ENCODE peak calls at places on chromosomes 2 and 18, in seven cellular contexts. K is lower lobe of right lung; D is H7; B is mucosa of descending colon; E is heart right ventricle; H is naive thymus-derived CD4-positive, alpha-beta T cell; W is body of pancreas. P is an unnamed sample.
A peak's percentile ranks its signal among the peaks of the same experiment; 100 is the strongest.

GRCh38 chr2:64610456-64610855 is 43.3 kb downstream of the SERTAD2 start:
- DNase-seq in D (no peak), B (no peak), W (no peak), H (no peak), E (no peak), K (no peak), P (no peak)

GRCh38 chr2:199085201-199085750 is 372.5 kb downstream of the SATB2 start:
- DNase-seq in E (no peak), W (no peak), B (no peak), H (no peak), K (no peak), D (no peak), P (no peak)

GRCh38 chr18:8480506-8481328 is 128.5 kb upstream of the RAB12 start:
- DNase-seq in E (no peak), B (no peak), W (peak; percentile 52), K (no peak), H (no peak), D (peak; percentile 68), P (no peak)

GRCh38 chr2:1685957-1686783 is 58.1 kb downstream of the PXDN start:
- DNase-seq in E (no peak), K (peak; percentile 34), D (peak; percentile 82), B (no peak), W (no peak), H (no peak), P (no peak)

GRCh38 chr2:174540893-174541292 is 54.1 kb upstream of the GPR155 start:
- DNase-seq in H (no peak), W (no peak), E (no peak), K (no peak), B (no peak), D (no peak), P (no peak)

GRCh38 chr2:74131901-74132300 is 15.8 kb downstream of the BOLA3 start:
- DNase-seq in K (no peak), E (no peak), B (no peak), D (no peak), H (no peak), W (no peak), P (no peak)

GRCh38 chr2:157345647-157346389 is 20.2 kb upstream of the ERMN start:
- DNase-seq in D (peak; percentile 5), E (no peak), B (no peak), H (no peak), K (no peak), W (no peak), P (no peak)

GRCh38 chr2:168404764-168405163 is 51.3 kb upstream of the CERS6 start:
- DNase-seq in D (no peak), H (no peak), B (no peak), E (no peak), W (peak; percentile 47), K (no peak), P (no peak)

GRCh38 chr2:81093031-81093430 is 788.5 kb upstream of the LRRTM1 start:
- DNase-seq in D (no peak), W (no peak), K (no peak), E (no peak), H (no peak), B (no peak), P (no peak)

GRCh38 chr18:24246143-24246542 is 107.3 kb downstream of the CABYR start:
- DNase-seq in K (no peak), H (no peak), B (no peak), E (no peak), D (no peak), W (no peak), P (no peak)

GRCh38 chr2:174263989-174264388 is 15.7 kb upstream of the OLA1 start:
- DNase-seq in E (no peak), H (no peak), K (no peak), B (no peak), W (no peak), D (no peak), P (no peak)

GRCh38 chr2:226362991-226363390 is 436.6 kb downstream of the IRS1 start:
- DNase-seq in W (no peak), H (no peak), B (no peak), D (no peak), E (no peak), K (no peak), P (no peak)

GRCh38 chr2:43270930-43271615 is 44.7 kb upstream of the ZFP36L2 start:
- DNase-seq in W (peak; percentile 26), B (no peak), E (no peak), K (no peak), D (no peak), H (no peak), P (no peak)

GRCh38 chr2:105522645-105523044 is 123.8 kb upstream of the FHL2 start:
- DNase-seq in K (no peak), D (no peak), E (no peak), B (no peak), H (no peak), W (no peak), P (no peak)

DNA sequence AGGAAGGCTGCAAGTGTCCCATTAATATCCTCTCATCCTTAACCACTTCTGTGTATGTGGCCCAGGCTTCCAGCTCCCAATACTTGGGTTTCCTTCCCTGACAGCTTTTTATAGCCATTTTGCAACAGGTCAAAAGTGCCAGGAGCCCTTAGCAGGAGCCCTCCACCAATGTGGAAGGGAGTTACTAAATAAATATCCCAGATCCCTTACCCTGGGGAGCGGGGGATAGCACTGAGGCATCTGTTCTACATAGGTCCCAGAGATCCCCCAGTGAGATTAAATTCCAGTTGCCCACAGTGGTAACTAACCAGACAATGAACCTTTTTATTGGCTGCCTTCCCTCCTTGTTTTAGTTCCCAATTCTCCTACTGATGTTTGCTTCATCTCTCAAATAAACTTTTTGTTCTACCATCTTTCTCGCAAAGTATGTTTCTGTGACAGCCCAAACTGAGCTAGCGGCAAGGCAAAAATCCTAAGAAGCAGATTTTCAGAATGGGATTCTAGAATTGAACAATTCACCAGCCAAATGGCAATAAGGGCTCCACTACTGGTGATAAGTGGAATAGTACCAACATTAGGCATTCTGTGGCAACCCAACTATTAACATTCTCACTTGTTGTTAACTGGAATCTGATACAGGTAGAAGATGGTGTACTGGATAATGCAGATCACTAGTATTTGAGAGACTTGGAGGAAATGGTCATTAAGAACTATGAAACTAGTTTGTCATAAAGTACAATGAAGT is 83.9 kb upstream of the MAPRE2 start:
- DNase-seq in H (no peak), D (no peak), E (no peak), W (no peak), B (no peak), K (no peak), P (no peak)
- H3K36me3 ChIP-seq in H (no peaks in the 10 kb centered on the region), D (no peaks in the 10 kb centered on the region), E (no peaks in the 10 kb centered on the region), W (no peaks in the 10 kb centered on the region), B (no peaks in the 10 kb centered on the region), K (no peaks in the 10 kb centered on the region), P (no peaks in the 10 kb centered on the region)

GRCh38 chr2:177256695-177257094 is 7.8 kb downstream of the NFE2L2 start:
- DNase-seq in D (no peak), K (no peak), E (no peak), W (no peak), B (no peak), H (no peak), P (no peak)

GRCh38 chr2:177256026-177256425 is 8.5 kb downstream of the NFE2L2 start:
- DNase-seq in W (no peak), E (no peak), H (no peak), K (no peak), B (no peak), D (no peak), P (no peak)

GRCh38 chr2:177257471-177257870 is 7.1 kb downstream of the NFE2L2 start:
- DNase-seq in H (no peak), D (no peak), K (no peak), E (no peak), W (no peak), B (no peak), P (no peak)

GRCh38 chr2:177260398-177260797 is 4.1 kb downstream of the NFE2L2 start:
- DNase-seq in D (no peak), H (no peak), W (no peak), B (no peak), K (no peak), E (no peak), P (no peak)

GRCh38 chr2:177258059-177258458 is 6.5 kb downstream of the NFE2L2 start:
- DNase-seq in D (no peak), E (no peak), K (no peak), W (no peak), B (no peak), H (no peak), P (no peak)
- H3K36me3 ChIP-seq in D (no peaks in the 10 kb centered on the region), E (no peaks in the 10 kb centered on the region), K (no peaks in the 10 kb centered on the region), W (no peaks in the 10 kb centered on the region), B (no peaks in the 10 kb centered on the region), H (no peaks in the 10 kb centered on the region), P (no peaks in the 10 kb centered on the region)

GRCh38 chr2:101861382-101861781 is 130.4 kb upstream of the IL1R2 start:
- DNase-seq in B (no peak), K (no peak), D (no peak), H (no peak), E (no peak), W (no peak), P (no peak)
- H3K36me3 ChIP-seq in B (no peaks in the 10 kb centered on the region), K (peaks cover 91% of the 10 kb centered on the region), D (peaks cover 15% of the 10 kb centered on the region), H (peaks cover 86% of the 10 kb centered on the region), E (no peaks in the 10 kb centered on the region), W (peaks cover 12% of the 10 kb centered on the region), P (no peaks in the 10 kb centered on the region)

GRCh38 chr18:1511619-1512311 is 607.1 kb downstream of the ADCYAP1 start:
- DNase-seq in K (no peak), D (no peak), E (no peak), B (no peak), H (no peak), W (no peak), P (no peak)

GRCh38 chr18:1505856-1506255 is 601.2 kb downstream of the ADCYAP1 start:
- DNase-seq in B (no peak), D (peak; percentile 16), E (no peak), W (no peak), H (no peak), K (no peak), P (no peak)

GRCh38 chr18:1513519-1513918 is 608.8 kb downstream of the ADCYAP1 start:
- DNase-seq in E (no peak), D (no peak), W (no peak), H (no peak), B (no peak), K (no peak), P (no peak)

DNA sequence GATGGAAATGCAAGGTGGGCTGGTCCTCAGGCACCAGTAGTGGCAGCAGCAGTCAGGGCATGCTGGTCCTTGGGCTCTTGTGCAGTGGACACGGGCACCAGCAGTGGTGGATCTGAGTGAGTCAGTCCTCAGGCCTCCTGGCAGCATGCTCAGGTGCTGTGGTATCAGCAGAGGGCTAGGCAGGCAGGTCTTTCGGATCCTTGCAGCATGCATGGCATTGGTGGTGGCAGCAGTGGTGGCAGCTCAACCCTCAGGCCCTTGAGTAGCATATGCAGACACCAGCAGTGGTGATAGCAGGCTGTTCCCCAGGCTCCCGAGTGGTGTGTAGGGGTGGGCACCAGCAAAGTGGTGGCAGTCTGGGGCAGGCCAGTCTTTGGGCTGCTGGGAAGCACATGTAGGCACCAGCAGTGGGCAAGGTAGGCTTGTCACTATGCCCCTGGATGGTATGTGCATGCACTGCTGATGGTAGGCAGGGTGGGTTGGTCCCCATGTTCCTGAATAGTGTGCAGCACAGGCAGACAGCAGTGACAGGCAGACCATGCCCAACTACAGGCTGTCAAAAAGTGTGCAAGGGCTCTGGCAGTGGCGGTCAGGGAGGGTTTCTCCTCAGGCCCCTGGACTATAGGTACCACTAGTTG is 606.0 kb downstream of the ADCYAP1 start:
- DNase-seq in H (no peak), W (no peak), E (no peak), D (no peak), K (no peak), B (no peak), P (no peak)
- H3K36me3 ChIP-seq in H (no peaks in the 10 kb centered on the region), W (no peaks in the 10 kb centered on the region), E (no peaks in the 10 kb centered on the region), D (no peaks in the 10 kb centered on the region), K (no peaks in the 10 kb centered on the region), B (no peaks in the 10 kb centered on the region), P (no peaks in the 10 kb centered on the region)

P was measured in spleen.